ENCODE peak calls at places on chromosomes 6 and 20, in five cellular contexts. W, H, X, Q and N are unnamed samples.

GRCh38 chr6:6851059-6851658 is 256.6 kb upstream of the RREB1 start:
- DNase-seq in X (peak), H (peak), W (peak), Q (peak), N (peak)

GRCh38 chr20:14337400-14338171 is at the start of gene FLRT3:
- DNase-seq in H (peak), W (peak), X (peak), Q (peak), N (peak)

GRCh38 chr6:82022614-82023102 is 224.9 kb downstream of the IBTK start:
- DNase-seq in Q (peak), W (peak), H (peak), X (peak), N (peak)

GRCh38 chr6:160767019-160767646 is 65.1 kb downstream of the PLG start:
- DNase-seq in H (peak), Q (no peak), W (peak), X (peak), N (peak)

GRCh38 chr20:53126185-53126584 is 154.0 kb downstream of the TSHZ2 start:
- DNase-seq in X (peak), H (no peak), Q (no peak), W (no peak), N (no peak)

GRCh38 chr6:26124550-26125014 is 37.4 kb downstream of the HFE start:
- DNase-seq in Q (no peak), X (peak), W (no peak), H (no peak), N (no peak)

GRCh38 chr20:9518776-9519175 is 4.4 kb downstream of the LAMP5 start:
- DNase-seq in W (no peak), X (no peak), Q (no peak), H (no peak), N (no peak)

GRCh38 chr6:36443498-36443844 is 671 bp downstream of the KCTD20 start:
- DNase-seq in H (no peak), W (no peak), Q (no peak), X (peak), N (no peak)

GRCh38 chr6:30726506-30727413 is 6.6 kb downstream of the TUBB start:
- DNase-seq in W (no peak), H (no peak), X (no peak), Q (peak), N (no peak)

GRCh38 chr6:19705606-19706005 is 131.6 kb upstream of the ID4 start:
- DNase-seq in H (no peak), Q (peak), X (peak), W (no peak), N (no peak)

GRCh38 chr20:10671221-10671849 is 2.5 kb downstream of the JAG1 start:
- DNase-seq in X (peak), H (peak), Q (peak), W (peak), N (no peak)

GRCh38 chr20:2301164-2301622 is 5.4 kb downstream of the TGM3 start:
- DNase-seq in Q (no peak), H (peak), W (peak), X (no peak), N (no peak)

GRCh38 chr20:58816957-58817651 is 33.6 kb downstream of the GNAS-AS1 start:
- DNase-seq in Q (no peak), W (no peak), X (no peak), H (no peak), N (no peak)

GRCh38 chr6:56729719-56730118 is 87.0 kb upstream of the DST start:
- DNase-seq in X (peak), H (peak), Q (peak), W (peak), N (no peak)

GRCh38 chr6:106128981-106129761 is 43.0 kb downstream of the PRDM1 start:
- DNase-seq in W (peak), X (peak), H (peak), Q (peak), N (peak)

GRCh38 chr20:44956410-44956809 is 3.8 kb downstream of the TOMM34 start:
- DNase-seq in Q (no peak), W (no peak), H (no peak), X (peak), N (no peak)
- TF ChIP-seq CTCF in Q (no peak), W (no peak), H (no peak), X (no peak), N (no peak)

GRCh38 chr6:83310046-83310445 is 116.9 kb downstream of the RWDD2A start:
- DNase-seq in W (no peak), H (no peak), X (no peak), Q (peak), N (no peak)
- H3K4me3 ChIP-seq in W (no peak), H (no peak), X (no peak), Q (no peak), N (no peak)

GRCh38 chr6:15247750-15248450 is 2.0 kb downstream of the JARID2 start:
- DNase-seq in X (peak), H (peak), Q (peak), W (peak), N (no peak)
- TF ChIP-seq CTCF in X (peak), H (no peak), Q (peak), W (no peak), N (no peak)

GRCh38 chr6:37516920-37517405 is 17.3 kb upstream of the CCDC167 start:
- DNase-seq in W (no peak), H (no peak), X (peak), Q (no peak), N (no peak)
- H3K4me3 ChIP-seq in W (no peak), H (no peak), X (no peak), Q (no peak), N (no peak)

GRCh38 chr6:28257042-28257441 is 2.1 kb upstream of the NKAPL start:
- DNase-seq in W (no peak), X (no peak), Q (no peak), H (no peak), N (no peak)
- TF ChIP-seq CTCF in W (no peak), X (no peak), Q (no peak), H (no peak), N (no peak)

DNA sequence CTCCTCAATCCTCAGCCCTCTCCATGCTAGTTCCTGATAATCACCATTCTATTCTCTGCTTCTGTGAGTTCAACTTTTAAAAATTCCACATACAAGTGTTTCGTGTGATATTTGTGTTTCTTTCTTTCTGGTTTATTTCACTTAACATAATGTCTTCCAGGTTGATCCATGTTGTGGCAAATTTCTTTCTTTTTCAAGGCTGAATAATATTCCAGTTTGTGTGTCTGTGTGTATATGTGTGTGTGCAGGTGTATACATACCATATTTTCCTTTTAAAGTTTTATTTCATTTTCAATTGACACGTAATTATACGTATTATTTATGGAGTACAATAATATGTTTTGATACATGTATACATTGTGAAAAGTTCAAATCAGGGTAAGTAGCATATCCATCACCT is 19.8 kb upstream of the SF3B5 start:
- DNase-seq in W (no peak), H (no peak), X (no peak), Q (no peak), N (no peak)
- H3K4me3 ChIP-seq in W (no peak), H (no peak), X (no peak), Q (no peak), N (no peak)

GRCh38 chr20:40251284-40251932 is 437.6 kb downstream of the MAFB start:
- DNase-seq in X (peak), Q (peak), W (peak), H (peak), N (no peak)
- TF ChIP-seq CTCF in X (peak), Q (peak), W (peak), H (peak), N (peak)

GRCh38 chr20:7650081-7650480 is 290.2 kb downstream of the HAO1 start:
- DNase-seq in H (no peak), W (no peak), X (no peak), Q (no peak), N (no peak)
- H3K4me3 ChIP-seq in H (no peak), W (no peak), X (no peak), Q (no peak), N (no peak)